ENCODE peak calls at places on chromosomes 1 and 21, in five cellular contexts. M, R, G, D and C are unnamed samples. For H3K27me3, the result is how much of the 10 kb centered on the place peaks cover.

GRCh38 chr1:191016765-191017164 is 539.1 kb upstream of the BRINP3 start:
- DNase-seq in D (no peak), R (no peak), M (no peak), G (no peak), C (no peak)

GRCh38 chr1:29962831-29963247 is 726.5 kb downstream of the PTPRU start:
- DNase-seq in R (no peak), D (no peak), M (no peak), G (no peak), C (no peak)

GRCh38 chr1:201125019-201125418 is 2.0 kb downstream of the ASCL5 start:
- DNase-seq in R (no peak), M (no peak), G (no peak), D (peak), C (no peak)

GRCh38 chr1:160639652-160640051 is 7.2 kb downstream of the SLAMF1 start:
- DNase-seq in R (no peak), G (no peak), D (peak), M (no peak), C (no peak)

GRCh38 chr1:27577504-27578188 is 26.3 kb downstream of the AHDC1 start:
- DNase-seq in M (peak), D (no peak), R (no peak), G (no peak), C (no peak)

GRCh38 chr1:21384620-21385019 is 55.3 kb upstream of the NBPF3 start:
- DNase-seq in G (no peak), R (no peak), D (no peak), M (no peak), C (no peak)

GRCh38 chr1:36223373-36223995 is 759 bp upstream of the THRAP3 start:
- DNase-seq in R (no peak), M (no peak), D (peak), G (no peak), C (no peak)

GRCh38 chr1:83058327-83058726 is 940.6 kb downstream of the TTLL7 start:
- DNase-seq in G (no peak), M (no peak), D (no peak), R (no peak), C (no peak)

GRCh38 chr1:159935719-159936283 is 9.6 kb downstream of the IGSF9 start:
- DNase-seq in R (no peak), G (no peak), M (no peak), D (no peak), C (no peak)

GRCh38 chr21:46455575-46456385 is 2.9 kb upstream of the DIP2A start:
- DNase-seq in G (peak), D (peak), M (no peak), R (no peak), C (peak)

GRCh38 chr1:31639543-31639942 is 5.1 kb downstream of the PEF1 start:
- DNase-seq in R (no peak), D (no peak), M (no peak), G (no peak), C (no peak)

GRCh38 chr1:91537281-91538069 is 36.8 kb downstream of the CDC7 start:
- DNase-seq in G (no peak), R (no peak), D (no peak), M (no peak), C (no peak)

GRCh38 chr1:93753766-93754763 is 72.4 kb upstream of the BCAR3 start:
- DNase-seq in R (no peak), M (no peak), D (peak), G (peak), C (no peak)

GRCh38 chr1:155107309-155108283 is 20.1 kb upstream of the EFNA1 start:
- DNase-seq in D (no peak), G (no peak), M (no peak), R (no peak), C (no peak)

GRCh38 chr1:193417945-193418744 is 231.7 kb upstream of the B3GALT2 start:
- DNase-seq in D (peak), G (no peak), R (no peak), M (no peak), C (no peak)

GRCh38 chr1:245153645-245154428 is 948 bp upstream of the KIF26B start:
- DNase-seq in M (no peak), D (peak), G (no peak), R (peak), C (no peak)

GRCh38 chr1:168102482-168102881 is 34.2 kb downstream of the GPR161 start:
- DNase-seq in R (no peak), M (no peak), D (no peak), G (no peak), C (no peak)

GRCh38 chr1:8211620-8212442 is 106.1 kb upstream of the SLC45A1 start:
- DNase-seq in M (peak), G (peak), D (peak), R (no peak), C (no peak)

GRCh38 chr1:86409416-86410021 is 13.4 kb upstream of the ODF2L start:
- DNase-seq in G (no peak), M (no peak), D (no peak), R (no peak), C (no peak)

GRCh38 chr21:36126166-36126565 is 8.7 kb upstream of the CBR3 start:
- DNase-seq in M (no peak), G (no peak), R (no peak), D (no peak), C (no peak)

GRCh38 chr1:219699870-219700269 is 87.0 kb upstream of the ZC3H11B start:
- DNase-seq in R (no peak), D (no peak), M (no peak), G (no peak), C (no peak)

GRCh38 chr21:34035619-34036354 is 37.6 kb upstream of the MRPS6 start:
- DNase-seq in D (no peak), G (no peak), R (no peak), M (no peak), C (no peak)

GRCh38 chr1:178345238-178345637 is 151.5 kb downstream of the CLEC20A start:
- DNase-seq in D (no peak), M (no peak), G (no peak), R (no peak), C (no peak)

GRCh38 chr1:178339834-178340233 is 156.9 kb downstream of the CLEC20A start:
- DNase-seq in M (no peak), G (no peak), D (no peak), R (no peak), C (no peak)

GRCh38 chr1:178341218-178341956 is 155.4 kb downstream of the CLEC20A start:
- DNase-seq in M (peak), R (peak), G (peak), D (peak), C (no peak)

GRCh38 chr1:178345821-178346220 is 150.9 kb downstream of the CLEC20A start:
- DNase-seq in G (no peak), M (no peak), R (no peak), D (no peak), C (no peak)

GRCh38 chr1:178344513-178345077 is 152.2 kb downstream of the CLEC20A start:
- DNase-seq in D (peak), G (no peak), R (no peak), M (no peak), C (no peak)
- H3K4me3 ChIP-seq in D (no peak), G (no peak), R (no peak), M (peak), C (no peak)

GRCh38 chr21:39097335-39097861 is 85.9 kb downstream of the PSMG1 start:
- DNase-seq in M (no peak), D (peak), G (peak), R (no peak), C (no peak)

GRCh38 chr21:39095681-39096080 is 87.6 kb downstream of the PSMG1 start:
- DNase-seq in R (no peak), G (no peak), M (no peak), D (peak), C (no peak)

GRCh38 chr21:39097981-39098380 is 85.3 kb downstream of the PSMG1 start:
- DNase-seq in R (no peak), D (no peak), M (no peak), G (no peak), C (no peak)

GRCh38 chr21:39094847-39095525 is 88.3 kb downstream of the PSMG1 start:
- DNase-seq in G (no peak), M (no peak), R (no peak), D (peak), C (no peak)

DNA sequence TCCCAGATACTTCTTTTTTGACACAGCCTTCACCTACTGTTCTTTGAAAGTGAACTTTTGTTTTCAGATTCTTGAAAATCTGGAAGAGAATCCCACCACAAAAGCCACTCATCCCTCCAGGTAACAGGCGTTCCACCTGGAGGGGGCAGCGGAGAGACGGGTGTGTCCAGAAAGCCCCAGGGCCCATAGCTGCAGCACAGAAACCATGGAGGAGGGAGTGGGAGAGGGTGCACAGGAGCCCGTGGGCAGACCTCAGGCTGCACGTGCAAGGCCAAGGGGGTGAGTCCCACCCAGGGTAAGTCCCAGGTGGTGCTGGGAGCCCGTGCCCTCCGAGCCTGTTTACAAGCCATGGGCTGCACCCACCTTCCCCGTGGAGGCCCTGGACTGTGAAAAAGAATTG is 86.5 kb downstream of the PSMG1 start:
- DNase-seq in M (no peak), D (no peak), G (no peak), R (no peak), C (no peak)
- TF ChIP-seq CTCF in M (no peak), D (no peak), G (no peak), R (no peak), C (no peak)

GRCh38 chr1:231166398-231166797 is 4.5 kb downstream of the TRIM67 start:
- DNase-seq in G (no peak), R (no peak), M (no peak), D (no peak), C (no peak)
- H3K27me3 ChIP-seq in G (under half), R (half or more), M (under half), D (under half), C (under half)

DNA sequence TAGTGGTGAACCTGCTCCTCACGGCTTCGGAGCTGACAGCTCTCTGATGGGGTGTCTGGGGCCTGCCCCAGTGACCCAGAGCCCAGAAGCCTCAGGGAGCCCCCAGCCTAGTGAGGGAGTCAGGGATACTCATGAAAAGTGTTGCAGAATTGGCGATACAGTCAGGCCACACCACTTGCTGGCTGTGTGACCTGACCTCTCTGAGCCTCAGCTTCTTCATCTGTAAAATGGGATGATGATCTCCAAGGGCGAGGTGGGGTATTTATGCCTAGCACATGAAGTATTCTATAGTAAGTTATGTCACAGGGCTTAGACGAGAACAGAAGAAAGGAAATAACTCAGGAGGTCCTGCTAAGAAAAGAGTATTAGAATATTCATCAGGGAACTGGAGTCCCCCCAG is 1.6 kb downstream of the TMEM51 start:
- DNase-seq in D (no peak), R (no peak), M (no peak), G (no peak), C (no peak)
- H3K4me3 ChIP-seq in D (peak), R (peak), M (peak), G (peak), C (no peak)

GRCh38 chr1:145730467-145730866 is 11.2 kb downstream of the CD160 start:
- DNase-seq in R (no peak), G (no peak), D (no peak), M (no peak), C (no peak)

GRCh38 chr1:145729661-145730436 is 10.6 kb downstream of the CD160 start:
- DNase-seq in R (no peak), M (no peak), G (no peak), D (no peak), C (no peak)

GRCh38 chr1:145736191-145736590 is 16.9 kb downstream of the CD160 start:
- DNase-seq in D (no peak), M (no peak), G (no peak), R (no peak), C (no peak)

GRCh38 chr1:145729196-145729595 is 9.9 kb downstream of the CD160 start:
- DNase-seq in R (no peak), D (no peak), G (no peak), M (no peak), C (no peak)

DNA sequence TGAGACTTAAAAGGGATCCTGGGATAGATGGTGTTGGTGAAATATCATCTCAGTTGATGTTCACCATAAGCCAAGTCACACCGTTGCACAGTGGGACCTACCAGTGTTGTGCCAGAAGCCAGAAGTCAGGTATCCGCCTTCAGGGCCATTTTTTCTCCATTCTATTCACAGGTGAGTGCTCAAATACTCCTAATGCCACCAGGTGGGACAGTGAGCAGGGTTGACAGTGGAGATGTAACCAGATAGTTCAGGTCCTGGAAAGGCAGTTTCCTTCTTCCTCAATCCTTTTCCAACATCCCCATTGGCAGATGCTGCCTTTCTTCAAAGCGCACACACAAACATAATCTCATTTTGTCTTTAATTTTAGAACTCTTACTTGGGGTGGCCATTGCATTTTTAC is 11.6 kb downstream of the CD160 start:
- DNase-seq in D (no peak), M (no peak), G (no peak), R (no peak), C (no peak)
- TF ChIP-seq CTCF in D (no peak), M (no peak), G (no peak), R (no peak), C (no peak)

GRCh38 chr1:151716405-151716762 is 219 bp downstream of the CELF3 start:
- DNase-seq in M (no peak), R (no peak), G (no peak), D (no peak), C (no peak)

GRCh38 chr1:151715726-151716404 is 738 bp downstream of the CELF3 start:
- DNase-seq in D (no peak), G (no peak), M (no peak), R (no peak), C (no peak)

GRCh38 chr1:151718011-151718431 is 1.4 kb upstream of the CELF3 start:
- DNase-seq in G (no peak), M (no peak), D (no peak), R (no peak), C (no peak)

GRCh38 chr1:151718666-151719065 is 2.1 kb upstream of the CELF3 start:
- DNase-seq in D (no peak), G (no peak), R (no peak), M (no peak), C (no peak)

GRCh38 chr1:151716771-151717631 is at the start of gene CELF3:
- DNase-seq in G (no peak), M (no peak), R (no peak), D (no peak), C (peak)
- H3K27me3 ChIP-seq in G (under half), M (under half), R (under half), D (half or more), C (under half)

GRCh38 chr1:26317612-26318337 is at the start of gene CD52:
- DNase-seq in R (no peak), G (no peak), D (no peak), M (no peak), C (no peak)
- H3K4me3 ChIP-seq in R (peak), G (no peak), D (no peak), M (no peak), C (no peak)